ENCODE peak calls at places on chromosomes 16 and 17, in nine cellular contexts. K is stomach, R is HepG2, A is breast epithelium, Z is prostate gland, X is transverse colon, S is HL-60, E is GM23338, H is HCT116. D is an unnamed sample.

GRCh38 chr16:35142147-35142808 is 1682.9 kb downstream of the TP53TG3F start:
- DNase-seq in S (no peak), K (no peak), A (no peak), R (no peak), E (no peak), X (no peak), H (no peak), Z (no peak), D (no peak)

GRCh38 chr17:80812362-80813088 is 179.1 kb upstream of the CHMP6 start:
- DNase-seq in S (no peak), R (no peak), E (no peak), Z (no peak), X (peak; percentile 6), K (no peak), A (no peak), H (no peak), D (no peak)

GRCh38 chr16:592518-593306 is 2.8 kb downstream of the RAB40C start:
- DNase-seq in E (no peak), Z (peak; percentile 89), R (peak; percentile 51), X (peak; percentile 56), K (peak; percentile 73), H (no peak), S (peak; percentile 98), A (peak; percentile 82), D (no peak)

GRCh38 chr16:68090109-68090508 is 4.9 kb downstream of the NFATC3 start:
- DNase-seq in A (no peak), K (no peak), X (no peak), H (no peak), R (no peak), S (peak; percentile 54), Z (no peak), E (no peak), D (no peak)

GRCh38 chr16:14057878-14058382 is 13.2 kb upstream of the MRTFB start:
- DNase-seq in Z (no peak), A (peak; percentile 59), S (no peak), X (no peak), R (no peak), K (no peak), H (no peak), E (no peak), D (no peak)

GRCh38 chr17:68396795-68397536 is 60.3 kb downstream of the WIPI1 start:
- DNase-seq in Z (no peak), X (no peak), K (no peak), E (no peak), A (no peak), H (no peak), R (no peak), S (no peak), D (no peak)

GRCh38 chr16:74724820-74725549 is 24.3 kb upstream of the MLKL start:
- DNase-seq in Z (no peak), X (no peak), E (no peak), A (no peak), R (no peak), K (no peak), S (no peak), H (no peak), D (no peak)

GRCh38 chr16:77009453-77009852 is 181.5 kb upstream of the MON1B start:
- DNase-seq in X (no peak), K (no peak), Z (no peak), H (no peak), E (no peak), S (no peak), R (no peak), A (no peak), D (no peak)

GRCh38 chr16:23869052-23869451 is 33.3 kb downstream of the PRKCB start:
- DNase-seq in H (no peak), X (no peak), S (peak; percentile 66), E (peak; percentile 61), A (no peak), R (no peak), K (no peak), Z (no peak), D (no peak)

GRCh38 chr17:82104797-82105416 is 6.9 kb upstream of the FASN start:
- DNase-seq in H (no peak), S (no peak), K (no peak), X (no peak), A (no peak), E (no peak), R (no peak), Z (no peak), D (no peak)

GRCh38 chr17:82106697-82107305 is 8.8 kb upstream of the FASN start:
- DNase-seq in R (no peak), X (no peak), Z (no peak), A (no peak), E (no peak), K (peak; percentile 83), H (no peak), S (no peak), D (no peak)

GRCh38 chr17:82107341-82107860 is 9.4 kb upstream of the FASN start:
- DNase-seq in S (no peak), X (no peak), K (no peak), R (peak; percentile 43), E (peak; percentile 44), Z (no peak), A (no peak), H (no peak), D (no peak)

GRCh38 chr17:82105417-82105881 is 7.4 kb upstream of the FASN start:
- DNase-seq in R (no peak), Z (no peak), X (no peak), H (no peak), E (no peak), S (no peak), K (no peak), A (no peak), D (no peak)

GRCh38 chr17:82105882-82106696 is 8.1 kb upstream of the FASN start:
- DNase-seq in A (peak; percentile 63), S (peak; percentile 90), X (peak; percentile 78), Z (peak; percentile 91), R (peak; percentile 94), H (peak; percentile 82), K (peak; percentile 83), E (peak; percentile 89), D (no peak)
- TF ChIP-seq POLR2AphosphoS5 in A (no peak), S (peak; percentile 91), X (peak; percentile 66), Z (peak; percentile 70), R (peak; percentile 94), H (peak; percentile 98), K (peak; percentile 62), E (peak; percentile 61), D (peak; percentile 54)

GRCh38 chr16:70713342-70713741 is 27.5 kb upstream of the MTSS2 start:
- DNase-seq in A (no peak), H (no peak), K (no peak), Z (no peak), E (no peak), R (no peak), X (no peak), S (no peak), D (no peak)

GRCh38 chr16:70711211-70711978 is 25.5 kb upstream of the MTSS2 start:
- DNase-seq in S (no peak), R (peak; percentile 80), K (no peak), A (no peak), H (no peak), Z (no peak), E (no peak), X (no peak), D (no peak)

GRCh38 chr16:70713781-70714180 is 27.9 kb upstream of the MTSS2 start:
- DNase-seq in Z (no peak), R (no peak), X (no peak), E (no peak), S (no peak), K (no peak), A (no peak), H (no peak), D (no peak)

GRCh38 chr16:70712359-70712758 is 26.5 kb upstream of the MTSS2 start:
- DNase-seq in X (no peak), K (no peak), H (no peak), R (no peak), E (no peak), Z (no peak), S (no peak), A (no peak), D (no peak)

DNA sequence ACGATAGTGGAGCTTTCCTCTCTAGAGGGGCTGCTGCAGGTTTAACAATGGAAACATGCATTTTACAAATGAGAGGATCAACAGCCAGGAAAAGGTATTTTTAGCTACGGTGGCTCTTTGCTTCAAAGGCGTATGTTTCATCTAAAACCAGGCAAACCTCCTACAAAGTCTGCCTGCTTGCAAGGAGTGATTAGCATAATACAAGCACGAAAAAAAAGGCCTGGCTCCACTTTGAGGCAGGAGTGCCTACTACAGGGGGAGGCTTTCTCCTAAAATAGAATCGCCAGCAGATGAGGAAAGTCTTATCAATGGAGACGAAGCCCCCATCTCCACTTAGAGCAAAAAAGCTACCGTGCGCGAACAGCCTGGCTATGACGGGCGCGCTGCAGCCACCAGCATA is 27.1 kb upstream of the MTSS2 start:
- DNase-seq in E (no peak), Z (no peak), S (no peak), X (no peak), R (no peak), A (no peak), K (no peak), H (no peak), D (no peak)
- TF ChIP-seq POLR2AphosphoS5 in E (no peak), Z (no peak), S (no peak), X (no peak), R (no peak), A (no peak), K (no peak), H (no peak), D (no peak)

DNA sequence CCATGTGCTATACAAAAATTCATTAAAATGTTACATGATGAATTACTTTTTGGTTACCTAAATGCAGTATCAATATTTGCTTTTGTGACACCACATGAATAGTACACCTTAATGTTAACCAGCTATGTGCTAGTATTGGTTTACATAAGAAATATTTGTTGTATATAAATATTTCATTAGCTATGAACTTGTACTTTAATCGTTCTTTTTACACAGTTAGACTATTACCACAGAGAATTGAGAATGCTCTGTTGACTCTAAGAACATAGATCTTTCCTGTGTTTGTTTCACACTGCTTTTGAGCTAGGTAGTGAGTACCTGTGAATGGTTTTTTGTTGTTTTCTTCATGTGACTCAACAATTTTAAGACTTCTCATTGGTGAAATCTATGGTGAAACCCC is 93.4 kb downstream of the KANSL1 start:
- DNase-seq in R (no peak), K (no peak), E (no peak), S (no peak), A (no peak), H (no peak), Z (no peak), X (no peak), D (no peak)
- TF ChIP-seq POLR2AphosphoS5 in R (no peak), K (no peak), E (no peak), S (no peak), A (no peak), H (no peak), Z (no peak), X (no peak), D (no peak)

GRCh38 chr17:41919165-41919817 is 540 bp upstream of the ACLY start:
- DNase-seq in K (no peak), H (peak; percentile 48), S (no peak), Z (peak; percentile 57), X (no peak), E (peak; percentile 84), A (no peak), R (peak; percentile 65), D (no peak)
- TF ChIP-seq POLR2AphosphoS5 in K (no peak), H (peak; percentile 22), S (no peak), Z (no peak), X (no peak), E (peak; percentile 70), A (no peak), R (peak; percentile 60), D (no peak)

DNA sequence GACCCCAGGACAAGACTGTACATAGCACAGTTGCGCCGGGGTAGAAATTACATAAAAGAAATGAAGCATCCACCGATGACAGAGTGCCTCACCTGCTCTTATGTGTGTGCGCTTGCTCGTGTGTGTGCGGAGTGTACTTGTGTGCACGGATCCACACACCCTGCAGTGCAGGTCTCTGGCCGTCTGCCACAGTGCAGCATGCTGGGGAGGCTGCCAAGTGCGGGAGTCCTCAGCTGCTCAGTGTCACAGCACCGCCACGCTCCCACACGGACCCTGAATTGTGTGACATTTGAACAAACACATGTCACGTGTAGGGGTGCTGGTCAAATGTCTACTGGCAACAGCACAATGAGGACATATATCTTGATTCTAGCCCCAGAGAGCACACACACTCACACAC is 243.1 kb upstream of the MYOCD start:
- DNase-seq in Z (peak; percentile 58), E (no peak), A (no peak), H (no peak), X (peak; percentile 50), S (no peak), R (no peak), K (peak; percentile 73), D (no peak)
- TF ChIP-seq POLR2AphosphoS5 in Z (no peak), E (no peak), A (no peak), H (no peak), X (peak; percentile 16), S (no peak), R (no peak), K (no peak), D (no peak)

D was measured in Panc1.